ENCODE peak calls at places on chromosome 22, in six cellular contexts. One of them, this sample, is unnamed.

GRCh38 chr22:35102663-35103062 is 36.7 kb downstream of the ISX start:
- DNase-seq in fibroblast of lung: peak; percentile 1
- DNase-seq in neural progenitor cell: peak; percentile 25
- DNase-seq in GM23248: peak; percentile 16
- DNase-seq in HCT116: no peak
- DNase-seq in Karpas-422: peak; percentile 84
- DNase-seq in this sample: no peak

GRCh38 chr22:43854786-43855271 is 7.5 kb downstream of the SULT4A1 start:
- DNase-seq in fibroblast of lung: no peak
- DNase-seq in neural progenitor cell: no peak
- DNase-seq in Karpas-422: no peak
- DNase-seq in GM23248: no peak
- DNase-seq in HCT116: no peak
- DNase-seq in this sample: no peak

GRCh38 chr22:17213976-17214375 is 5.3 kb downstream of the ADA2 start:
- DNase-seq in fibroblast of lung: peak; percentile 7
- DNase-seq in GM23248: peak; percentile 57
- DNase-seq in neural progenitor cell: peak; percentile 34
- DNase-seq in Karpas-422: peak; percentile 69
- DNase-seq in HCT116: peak; percentile 40
- DNase-seq in this sample: no peak

GRCh38 chr22:27754888-27755480 is 46.6 kb downstream of the MN1 start:
- DNase-seq in neural progenitor cell: no peak
- DNase-seq in HCT116: no peak
- DNase-seq in GM23248: no peak
- DNase-seq in fibroblast of lung: no peak
- DNase-seq in Karpas-422: no peak
- DNase-seq in this sample: no peak

GRCh38 chr22:45896153-45896951 is 80.6 kb downstream of the WNT7B start:
- DNase-seq in HCT116: no peak
- DNase-seq in GM23248: no peak
- DNase-seq in fibroblast of lung: no peak
- DNase-seq in Karpas-422: no peak
- DNase-seq in neural progenitor cell: no peak
- DNase-seq in this sample: no peak

GRCh38 chr22:19723165-19723989 is at the start of gene GP1BB:
- DNase-seq in GM23248: no peak
- DNase-seq in HCT116: no peak
- DNase-seq in Karpas-422: no peak
- DNase-seq in fibroblast of lung: peak; percentile 54
- DNase-seq in neural progenitor cell: peak; percentile 81
- DNase-seq in this sample: no peak

GRCh38 chr22:26667140-26667539 is 9.8 kb downstream of the MIAT start:
- DNase-seq in fibroblast of lung: no peak
- DNase-seq in neural progenitor cell: no peak
- DNase-seq in HCT116: no peak
- DNase-seq in Karpas-422: no peak
- DNase-seq in GM23248: no peak
- DNase-seq in this sample: no peak

GRCh38 chr22:19291218-19291579 is 320 bp downstream of the CLTCL1 start:
- DNase-seq in GM23248: peak; percentile 71
- DNase-seq in neural progenitor cell: peak; percentile 73
- DNase-seq in fibroblast of lung: no peak
- DNase-seq in HCT116: no peak
- DNase-seq in Karpas-422: no peak
- DNase-seq in this sample: no peak

GRCh38 chr22:25153961-25154685 is 45.5 kb upstream of the CRYBB3 start:
- DNase-seq in GM23248: peak; percentile 65
- DNase-seq in Karpas-422: no peak
- DNase-seq in neural progenitor cell: peak; percentile 51
- DNase-seq in HCT116: no peak
- DNase-seq in fibroblast of lung: peak; percentile 57
- DNase-seq in this sample: no peak

GRCh38 chr22:35703861-35704584 is 13.6 kb upstream of the APOL5 start:
- DNase-seq in Karpas-422: no peak
- DNase-seq in fibroblast of lung: peak; percentile 46
- DNase-seq in GM23248: peak; percentile 4
- DNase-seq in HCT116: no peak
- DNase-seq in neural progenitor cell: no peak
- DNase-seq in this sample: no peak

GRCh38 chr22:48920776-48921241 is 906.9 kb downstream of the BRD1 start:
- DNase-seq in Karpas-422: no peak
- DNase-seq in GM23248: no peak
- DNase-seq in HCT116: no peak
- DNase-seq in fibroblast of lung: no peak
- DNase-seq in neural progenitor cell: no peak
- DNase-seq in this sample: no peak

GRCh38 chr22:38799265-38800002 is 5.5 kb upstream of the DNAL4 start:
- DNase-seq in neural progenitor cell: no peak
- DNase-seq in GM23248: peak; percentile 86
- DNase-seq in HCT116: no peak
- DNase-seq in Karpas-422: peak; percentile 46
- DNase-seq in fibroblast of lung: peak; percentile 24
- DNase-seq in this sample: no peak

GRCh38 chr22:42991010-42991651 is 23.8 kb downstream of the PACSIN2 start:
- DNase-seq in HCT116: no peak
- DNase-seq in GM23248: peak; percentile 92
- DNase-seq in Karpas-422: no peak
- DNase-seq in fibroblast of lung: peak; percentile 93
- DNase-seq in neural progenitor cell: no peak
- DNase-seq in this sample: no peak

GRCh38 chr22:38843201-38843715 is 570 bp downstream of the NPTXR start:
- DNase-seq in HCT116: no peak
- DNase-seq in Karpas-422: no peak
- DNase-seq in fibroblast of lung: peak; percentile 83
- DNase-seq in neural progenitor cell: peak; percentile 89
- DNase-seq in GM23248: peak; percentile 86
- DNase-seq in this sample: no peak

GRCh38 chr22:28761449-28761755 is 11.1 kb upstream of the CCDC117 start:
- DNase-seq in fibroblast of lung: no peak
- DNase-seq in GM23248: no peak
- DNase-seq in neural progenitor cell: no peak
- DNase-seq in Karpas-422: no peak
- DNase-seq in HCT116: no peak
- DNase-seq in this sample: no peak

GRCh38 chr22:45478108-45478771 is 24.4 kb upstream of the FBLN1 start:
- DNase-seq in neural progenitor cell: no peak
- DNase-seq in HCT116: no peak
- DNase-seq in Karpas-422: no peak
- DNase-seq in GM23248: peak; percentile 60
- DNase-seq in fibroblast of lung: peak; percentile 89
- DNase-seq in this sample: no peak

GRCh38 chr22:44693756-44694155 is 8.2 kb upstream of the PRR5 start:
- DNase-seq in neural progenitor cell: no peak
- DNase-seq in fibroblast of lung: no peak
- DNase-seq in GM23248: no peak
- DNase-seq in HCT116: no peak
- DNase-seq in Karpas-422: no peak
- DNase-seq in this sample: no peak

GRCh38 chr22:19466126-19466716 is 12.8 kb downstream of the UFD1 start:
- DNase-seq in Karpas-422: no peak
- DNase-seq in HCT116: no peak
- DNase-seq in neural progenitor cell: no peak
- DNase-seq in fibroblast of lung: no peak
- DNase-seq in GM23248: no peak
- DNase-seq in this sample: no peak

GRCh38 chr22:17647996-17648395 is 9.4 kb downstream of the BCL2L13 start:
- DNase-seq in GM23248: peak; percentile 21
- DNase-seq in fibroblast of lung: no peak
- DNase-seq in HCT116: no peak
- DNase-seq in Karpas-422: no peak
- DNase-seq in neural progenitor cell: no peak
- DNase-seq in this sample: no peak

GRCh38 chr22:24583221-24583971 is 9.5 kb downstream of the LRRC75B start:
- DNase-seq in neural progenitor cell: no peak
- DNase-seq in GM23248: peak; percentile 28
- DNase-seq in fibroblast of lung: peak; percentile 35
- DNase-seq in Karpas-422: no peak
- DNase-seq in HCT116: no peak
- DNase-seq in this sample: no peak

GRCh38 chr22:45868586-45869443 is 108.1 kb downstream of the WNT7B start:
- DNase-seq in fibroblast of lung: no peak
- DNase-seq in GM23248: no peak
- DNase-seq in neural progenitor cell: no peak
- DNase-seq in Karpas-422: no peak
- DNase-seq in HCT116: no peak
- DNase-seq in this sample: no peak

GRCh38 chr22:38760477-38761201 is 4.8 kb upstream of the SUN2 start:
- DNase-seq in neural progenitor cell: peak; percentile 45
- DNase-seq in fibroblast of lung: peak; percentile 12
- DNase-seq in HCT116: no peak
- DNase-seq in Karpas-422: no peak
- DNase-seq in GM23248: peak; percentile 52
- DNase-seq in this sample: no peak

GRCh38 chr22:23036684-23037428 is 33.5 kb upstream of the GNAZ start:
- DNase-seq in fibroblast of lung: peak; percentile 9
- DNase-seq in GM23248: peak; percentile 87
- DNase-seq in Karpas-422: peak; percentile 49
- DNase-seq in HCT116: no peak
- DNase-seq in neural progenitor cell: no peak
- DNase-seq in this sample: no peak

GRCh38 chr22:45754822-45755221 is 83.2 kb downstream of the ATXN10 start:
- DNase-seq in GM23248: no peak
- DNase-seq in HCT116: no peak
- DNase-seq in Karpas-422: no peak
- DNase-seq in neural progenitor cell: no peak
- DNase-seq in fibroblast of lung: no peak
- DNase-seq in this sample: no peak

DNA sequence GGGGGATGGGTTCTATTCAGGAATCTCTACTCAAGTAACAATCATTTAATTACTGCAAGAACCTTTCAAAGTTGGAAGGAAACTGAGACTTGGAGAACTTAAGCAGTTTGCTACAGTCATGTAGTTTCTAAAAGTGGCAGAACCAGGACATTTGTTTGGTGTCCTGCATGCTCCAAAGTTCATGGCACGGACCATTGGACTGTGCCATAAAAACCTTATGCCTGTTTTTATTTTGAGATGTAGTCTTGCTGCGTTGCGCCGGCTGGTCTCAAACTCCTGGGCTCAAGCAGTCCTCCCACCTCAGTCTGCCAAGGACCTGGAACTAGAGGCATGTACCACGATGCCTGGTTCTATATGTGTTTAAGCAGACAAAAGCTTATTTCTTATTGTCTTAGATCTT is 18.6 kb upstream of the AIFM3 start:
- DNase-seq in HCT116: no peak
- DNase-seq in GM23248: no peak
- DNase-seq in fibroblast of lung: no peak
- DNase-seq in Karpas-422: no peak
- DNase-seq in neural progenitor cell: no peak
- DNase-seq in this sample: no peak
- H3K27ac ChIP-seq in HCT116: no peak overlapping the region
- H3K27ac ChIP-seq in GM23248: no peak overlapping the region
- H3K27ac ChIP-seq in fibroblast of lung: no peak overlapping the region
- H3K27ac ChIP-seq in Karpas-422: no peak overlapping the region
- H3K27ac ChIP-seq in neural progenitor cell: no peak overlapping the region
- H3K27ac ChIP-seq in this sample: no peak overlapping the region

GRCh38 chr22:41936894-41937169 is 10.1 kb downstream of the CENPM start:
- DNase-seq in fibroblast of lung: no peak
- DNase-seq in GM23248: no peak
- DNase-seq in Karpas-422: peak; percentile 70
- DNase-seq in neural progenitor cell: no peak
- DNase-seq in HCT116: no peak
- DNase-seq in this sample: no peak
- H3K9ac ChIP-seq in fibroblast of lung: no peak overlapping the region
- H3K9ac ChIP-seq in GM23248: no peak overlapping the region
- H3K9ac ChIP-seq in Karpas-422: peak overlapping the region; percentile 69
- H3K9ac ChIP-seq in neural progenitor cell: no peak overlapping the region
- H3K9ac ChIP-seq in HCT116: no peak overlapping the region
- H3K9ac ChIP-seq in this sample: no peak overlapping the region

DNA sequence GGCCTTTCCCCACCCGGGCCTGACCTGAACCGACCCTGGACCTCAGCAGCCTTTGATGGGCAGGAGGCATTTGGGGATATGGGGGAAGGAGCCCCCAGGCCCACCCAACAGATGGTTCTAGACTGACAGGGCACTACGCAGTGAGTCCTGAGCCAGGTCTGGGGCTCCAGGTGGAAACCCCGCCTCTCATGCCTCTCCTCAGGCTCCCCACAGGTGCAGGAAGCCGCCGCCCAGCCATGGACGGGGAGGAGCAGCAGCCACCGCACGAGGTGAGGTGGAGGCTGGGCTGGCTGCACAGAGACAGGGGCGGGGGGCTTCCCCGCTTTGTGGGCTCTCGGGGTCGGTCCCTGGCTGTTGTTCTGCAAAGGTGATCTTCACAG is 7.1 kb downstream of the TRABD start:
- DNase-seq in HCT116: no peak
- DNase-seq in GM23248: no peak
- DNase-seq in Karpas-422: no peak
- DNase-seq in fibroblast of lung: no peak
- DNase-seq in neural progenitor cell: no peak
- DNase-seq in this sample: no peak
- H3K36me3 ChIP-seq in HCT116: peaks cover 2% of the 10 kb centered on the region
- H3K36me3 ChIP-seq in GM23248: no peaks in the 10 kb centered on the region
- H3K36me3 ChIP-seq in Karpas-422: peaks cover 5% of the 10 kb centered on the region
- H3K36me3 ChIP-seq in fibroblast of lung: peaks cover 26% of the 10 kb centered on the region
- H3K36me3 ChIP-seq in neural progenitor cell: no peaks in the 10 kb centered on the region
- H3K36me3 ChIP-seq in this sample: peaks cover 13% of the 10 kb centered on the region

GRCh38 chr22:37270928-37271650 is 11.2 kb upstream of the CYTH4 start:
- DNase-seq in HCT116: no peak
- DNase-seq in fibroblast of lung: peak; percentile 72
- DNase-seq in GM23248: peak; percentile 54
- DNase-seq in Karpas-422: no peak
- DNase-seq in neural progenitor cell: no peak
- DNase-seq in this sample: no peak
- H3K27ac ChIP-seq in HCT116: peak overlapping the region; percentile 23
- H3K27ac ChIP-seq in fibroblast of lung: no peak overlapping the region
- H3K27ac ChIP-seq in GM23248: no peak overlapping the region
- H3K27ac ChIP-seq in Karpas-422: no peak overlapping the region
- H3K27ac ChIP-seq in neural progenitor cell: no peak overlapping the region
- H3K27ac ChIP-seq in this sample: no peak overlapping the region

DNA sequence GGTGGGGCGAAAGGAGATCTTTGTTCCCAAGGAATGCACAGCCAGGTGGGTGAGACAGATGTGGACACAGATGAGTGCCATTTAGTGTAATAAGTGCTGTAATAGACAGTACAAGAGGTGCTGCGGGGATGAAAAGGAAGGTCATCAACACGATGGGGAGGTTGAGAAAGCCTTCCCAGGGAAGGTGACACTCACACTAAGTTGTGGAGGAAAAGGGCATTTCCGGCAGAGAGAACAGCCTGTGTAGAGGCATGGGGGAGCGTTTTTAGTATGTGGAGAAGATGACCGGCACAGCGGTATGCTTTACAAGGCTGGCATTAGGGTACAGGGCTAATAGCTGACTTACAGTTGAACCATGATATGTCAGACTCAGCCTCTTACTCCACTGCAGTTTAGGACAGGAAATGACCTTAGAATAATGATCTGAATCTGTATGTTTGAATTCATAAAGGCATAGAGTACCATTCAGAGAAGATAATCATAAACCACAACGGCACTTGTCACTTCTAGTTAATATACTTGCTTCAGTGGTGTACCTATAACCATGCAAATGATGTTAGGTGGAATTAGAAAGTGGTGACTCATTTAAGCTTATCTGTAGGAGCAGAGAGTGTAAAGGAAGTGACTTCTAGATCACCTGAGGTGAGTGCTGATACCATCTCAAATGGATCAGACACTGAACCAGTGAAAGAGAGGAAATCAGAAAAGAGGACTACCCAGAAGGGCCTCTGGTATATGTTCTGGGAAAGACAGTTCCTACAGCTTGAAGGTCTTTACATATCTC is 60.6 kb downstream of the FAM83F start:
- DNase-seq in neural progenitor cell: no peak
- DNase-seq in GM23248: no peak
- DNase-seq in fibroblast of lung: no peak
- DNase-seq in Karpas-422: peak; percentile 58
- DNase-seq in HCT116: no peak
- DNase-seq in this sample: no peak
- H3K9ac ChIP-seq in neural progenitor cell: no peak overlapping the region
- H3K9ac ChIP-seq in GM23248: no peak overlapping the region
- H3K9ac ChIP-seq in fibroblast of lung: no peak overlapping the region
- H3K9ac ChIP-seq in Karpas-422: peak overlapping the region; percentile 13
- H3K9ac ChIP-seq in HCT116: no peak overlapping the region
- H3K9ac ChIP-seq in this sample: no peak overlapping the region

This sample was measured in SK-N-MC.